ENCODE peak calls at places on chromosomes 16 and 17, in seven cellular contexts. E is heart left ventricle, S is neuronal stem cell, Q is fibroblast of lung, M is ovary, J is left ventricle myocardium inferior, I is cardiac muscle cell. W is an unnamed sample. For H3K9me3, the result is how much of the 10 kb centered on the place peaks cover.

GRCh38 chr16:29820730-29821662 is 734 bp downstream of the MVP start:
- DNase-seq in E (no peak), S (no peak), Q (no peak), M (peak), J (no peak), I (no peak), W (peak)

GRCh38 chr17:64125937-64126336 is 4.0 kb downstream of the ERN1 start:
- DNase-seq in E (no peak), S (no peak), Q (peak), M (no peak), J (no peak), I (no peak), W (no peak)

GRCh38 chr17:42667088-42667951 is 8.2 kb downstream of the TUBG2 start:
- DNase-seq in E (peak), S (no peak), Q (peak), M (peak), J (no peak), I (no peak), W (peak)

GRCh38 chr17:38745545-38745944 is 2.6 kb downstream of the PCGF2 start:
- DNase-seq in E (no peak), S (no peak), Q (no peak), M (peak), J (no peak), I (no peak), W (peak)

GRCh38 chr16:56912746-56913703 is 18.9 kb upstream of the HERPUD1 start:
- DNase-seq in E (no peak), S (no peak), Q (peak), M (peak), J (no peak), I (no peak), W (no peak)

GRCh38 chr16:75250089-75250808 is 1.2 kb downstream of the BCAR1 start:
- DNase-seq in E (no peak), S (no peak), Q (no peak), M (peak), J (peak), I (no peak), W (no peak)

GRCh38 chr16:88790312-88791150 is 5.5 kb upstream of the PIEZO1 start:
- DNase-seq in E (no peak), S (no peak), Q (peak), M (peak), J (peak), I (no peak), W (no peak)

GRCh38 chr16:5509336-5509735 is 411.7 kb upstream of the EEF2KMT start:
- DNase-seq in E (no peak), S (no peak), Q (no peak), M (no peak), J (no peak), I (no peak), W (no peak)

GRCh38 chr16:3824121-3824795 is 56.3 kb downstream of the CREBBP start:
- DNase-seq in E (no peak), S (no peak), Q (no peak), M (no peak), J (no peak), I (no peak), W (no peak)

GRCh38 chr17:78496311-78496710 is 80.9 kb downstream of the DNAH17 start:
- DNase-seq in E (no peak), S (no peak), Q (no peak), M (no peak), J (no peak), I (no peak), W (no peak)

GRCh38 chr17:30160419-30161172 is 44.0 kb downstream of the NSRP1 start:
- DNase-seq in E (no peak), S (no peak), Q (no peak), M (no peak), J (no peak), I (no peak), W (no peak)

GRCh38 chr16:66606000-66606751 is 1.7 kb downstream of the CMTM3 start:
- DNase-seq in E (no peak), S (no peak), Q (no peak), M (no peak), J (no peak), I (no peak), W (no peak)

GRCh38 chr16:57028086-57028485 is 38.7 kb downstream of the NLRC5 start:
- DNase-seq in E (no peak), S (no peak), Q (no peak), M (no peak), J (no peak), I (no peak), W (no peak)

GRCh38 chr16:16149710-16150116 is 73.6 kb downstream of the ABCC6 start:
- DNase-seq in E (no peak), S (no peak), Q (no peak), M (no peak), J (no peak), I (no peak), W (no peak)

DNA sequence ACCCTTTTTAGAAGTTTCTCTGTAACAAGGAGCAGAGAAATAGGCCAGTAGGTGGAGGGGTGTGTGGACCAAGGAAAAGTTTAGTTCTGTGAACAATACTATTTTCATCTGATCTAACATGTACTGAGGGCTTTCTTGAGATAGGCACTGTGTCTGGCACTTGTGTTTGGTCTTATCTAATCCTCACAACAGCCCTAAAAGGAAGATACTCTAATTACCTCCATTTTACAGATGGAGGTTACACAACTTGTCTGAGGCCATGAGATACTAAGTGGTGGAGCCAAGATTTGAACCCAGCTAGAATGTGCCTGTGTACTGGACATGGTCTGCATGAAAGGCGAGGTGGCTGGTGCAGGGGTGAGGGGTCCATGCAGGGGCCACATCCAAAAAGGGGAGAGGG is 4.5 kb downstream of the TNFSF12 start:
- DNase-seq in E (no peak), S (no peak), Q (no peak), M (no peak), J (no peak), I (no peak), W (no peak)
- H3K27ac ChIP-seq in E (peak), S (no peak), Q (no peak), M (no peak), J (peak), I (no peak), W (no peak)

GRCh38 chr16:85532147-85532546 is 81.0 kb upstream of the GSE1 start:
- DNase-seq in E (no peak), S (no peak), Q (no peak), M (no peak), J (no peak), I (no peak), W (no peak)

GRCh38 chr16:85529489-85530369 is 83.4 kb upstream of the GSE1 start:
- DNase-seq in E (no peak), S (no peak), Q (no peak), M (no peak), J (no peak), I (no peak), W (no peak)

GRCh38 chr16:85531516-85531915 is 81.6 kb upstream of the GSE1 start:
- DNase-seq in E (peak), S (no peak), Q (no peak), M (no peak), J (no peak), I (no peak), W (no peak)

GRCh38 chr16:85528528-85529387 is 84.4 kb upstream of the GSE1 start:
- DNase-seq in E (no peak), S (no peak), Q (no peak), M (no peak), J (no peak), I (no peak), W (no peak)

GRCh38 chr16:85530370-85530739 is 82.8 kb upstream of the GSE1 start:
- DNase-seq in E (no peak), S (no peak), Q (no peak), M (no peak), J (no peak), I (no peak), W (no peak)
- H3K9me3 ChIP-seq in E (under half), S (under half), Q (under half), M (under half), J (under half), I (under half), W (under half)

GRCh38 chr16:81799138-81799504 is 20.0 kb downstream of the PLCG2 start:
- DNase-seq in E (no peak), S (no peak), Q (no peak), M (no peak), J (no peak), I (no peak), W (no peak)
- H3K4me3 ChIP-seq in E (no peak), S (no peak), Q (no peak), M (no peak), J (no peak), I (no peak), W (no peak)

DNA sequence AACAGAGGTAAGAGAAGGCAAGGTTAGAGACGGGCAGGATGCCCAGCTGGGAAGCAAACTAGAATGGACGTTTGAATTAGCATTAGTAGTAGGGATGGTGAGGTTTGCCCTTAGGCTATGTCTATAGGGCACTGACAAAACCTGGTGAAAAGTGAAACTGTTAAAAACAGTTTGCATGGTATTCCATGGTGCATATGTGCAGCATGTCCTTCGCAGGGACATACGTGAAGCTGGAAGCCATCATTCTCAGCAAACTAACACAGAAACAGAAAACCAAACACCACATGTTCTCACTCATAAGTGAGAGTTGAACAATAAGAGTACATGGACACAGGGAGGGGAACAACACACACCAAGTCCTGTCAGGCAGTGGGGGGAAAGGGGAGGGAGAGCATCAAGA is 25.8 kb downstream of the NACA2 start:
- DNase-seq in E (no peak), S (no peak), Q (no peak), M (no peak), J (no peak), I (no peak), W (no peak)
- H3K27ac ChIP-seq in E (no peak), S (no peak), Q (no peak), M (no peak), J (no peak), I (no peak), W (no peak)